ENCODE peak calls at places on chromosomes 4 and X, in six cellular contexts. A is fibroblast of lung; G is transverse colon; S is amygdala; E is activated CD8-positive, alpha-beta T cell treated with anti-CD3 and anti-CD28 coated beads, Interleukin-2, amount 10 ng/mL, durations not matched to agents 7 days and 5 days; O is GM04503. R is an unnamed sample.

GRCh38 chr4:113725963-113726362 is 35.6 kb downstream of the CAMK2D start:
- DNase-seq in E (no peak), S (no peak), A (no peak), G (no peak), O (no peak), R (no peak)

GRCh38 chr4:85929926-85930325 is 429.9 kb downstream of the MAPK10 start:
- DNase-seq in A (no peak), O (no peak), E (no peak), S (no peak), G (peak), R (peak)

GRCh38 chr4:182560358-182560757 is 317.2 kb downstream of the TENM3 start:
- DNase-seq in A (peak), G (no peak), E (no peak), S (no peak), O (no peak), R (no peak)

GRCh38 chr4:140305053-140305452 is 68.4 kb upstream of the SCOC start:
- DNase-seq in O (no peak), E (no peak), S (no peak), A (no peak), G (no peak), R (no peak)

GRCh38 chr4:24630937-24631336 is 46.6 kb upstream of the DHX15 start:
- DNase-seq in E (no peak), A (no peak), S (no peak), G (no peak), O (no peak), R (no peak)

GRCh38 chr4:99817310-99817885 is 771 bp downstream of the DAPP1 start:
- DNase-seq in G (no peak), S (no peak), A (no peak), O (no peak), E (no peak), R (no peak)

GRCh38 chr4:184806246-184806550 is 19.6 kb downstream of the ACSL1 start:
- DNase-seq in O (no peak), E (no peak), G (no peak), A (no peak), S (no peak), R (no peak)

GRCh38 chr4:84965558-84966381 is 720 bp downstream of the WDFY3 start:
- DNase-seq in A (no peak), S (no peak), G (peak), E (no peak), O (no peak), R (peak)

GRCh38 chr4:75710246-75710645 is 14.1 kb upstream of the USO1 start:
- DNase-seq in A (no peak), O (no peak), G (no peak), S (no peak), E (no peak), R (no peak)

GRCh38 chrX:39840141-39841126 is 257.3 kb downstream of the BCOR start:
- DNase-seq in O (no peak), S (no peak), G (no peak), A (no peak), E (no peak), R (no peak)

GRCh38 chr4:17811078-17811603 is 362 bp downstream of the NCAPG start:
- DNase-seq in E (peak), A (no peak), O (no peak), G (peak), S (no peak), R (peak)